ENCODE peak calls at places on chromosomes 4 and X, in eight cellular contexts. P is mesothelial cell of epicardium, U is esophagus squamous epithelium, F is osteocyte, B is choroid plexus epithelial cell, D is B cell, Z is cardiac muscle cell, G is progenitor cell of endocrine pancreas. O is an unnamed sample.

GRCh38 chr4:40462326-40462725 is 127.2 kb downstream of the CHRNA9 start:
- DNase-seq in P (no peak), U (no peak), F (no peak), B (no peak), D (peak), Z (no peak), G (no peak), O (no peak)

GRCh38 chr4:69881173-69881773 is 21.3 kb upstream of the SULT1E1 start:
- DNase-seq in P (no peak), U (no peak), F (no peak), B (peak), D (peak), Z (peak), G (no peak), O (peak)

GRCh38 chr4:144645621-144646522 is at the start of gene HHIP:
- DNase-seq in P (peak), U (no peak), F (peak), B (peak), D (peak), Z (peak), G (peak), O (no peak)

GRCh38 chr4:177032341-177032740 is 239.6 kb upstream of the VEGFC start:
- DNase-seq in P (no peak), U (no peak), F (no peak), B (no peak), D (no peak), Z (peak), G (no peak), O (no peak)

GRCh38 chr4:1010522-1011021 is 854 bp upstream of the FGFRL1 start:
- DNase-seq in P (peak), U (peak), F (no peak), B (peak), D (peak), Z (peak), G (no peak), O (peak)

GRCh38 chrX:41491267-41492004 is 44.3 kb downstream of the NYX start:
- DNase-seq in P (no peak), U (no peak), F (no peak), B (peak), D (no peak), Z (peak), G (no peak), O (peak)

GRCh38 chr4:114941522-114941921 is 171.9 kb downstream of the NDST4 start:
- DNase-seq in P (no peak), U (no peak), F (no peak), B (no peak), D (no peak), Z (no peak), G (no peak), O (no peak)

GRCh38 chr4:118765399-118765798 is 70.5 kb downstream of the SEC24D start:
- DNase-seq in P (no peak), U (no peak), F (no peak), B (peak), D (no peak), Z (peak), G (no peak), O (peak)

GRCh38 chrX:149032449-149032848 is 472.7 kb downstream of the IDS start:
- DNase-seq in P (no peak), U (no peak), F (no peak), B (no peak), D (no peak), Z (no peak), G (no peak), O (no peak)

GRCh38 chrX:134692233-134692632 is 34.0 kb upstream of the PLAC1 start:
- DNase-seq in P (no peak), U (no peak), F (no peak), B (no peak), D (no peak), Z (no peak), G (no peak), O (no peak)

GRCh38 chrX:116749943-116750342 is 287.2 kb upstream of the CT83 start:
- DNase-seq in P (no peak), U (no peak), F (no peak), B (no peak), D (no peak), Z (no peak), G (no peak), O (no peak)

GRCh38 chrX:68490644-68491043 is 8.2 kb upstream of the YIPF6 start:
- DNase-seq in P (no peak), U (no peak), F (no peak), B (peak), D (no peak), Z (peak), G (no peak), O (no peak)

GRCh38 chr4:125303821-125304220 is 10.9 kb upstream of the FAT4 start:
- DNase-seq in P (no peak), U (no peak), F (no peak), B (no peak), D (no peak), Z (no peak), G (no peak), O (no peak)

GRCh38 chr4:18198653-18199052 is 177.1 kb upstream of the LCORL start:
- DNase-seq in P (no peak), U (no peak), F (no peak), B (no peak), D (no peak), Z (no peak), G (no peak), O (no peak)

GRCh38 chr4:13455411-13455810 is 28.7 kb downstream of the RAB28 start:
- DNase-seq in P (no peak), U (no peak), F (no peak), B (peak), D (no peak), Z (no peak), G (no peak), O (no peak)

GRCh38 chrX:81708506-81708905 is 506.6 kb downstream of the SH3BGRL start:
- DNase-seq in P (no peak), U (no peak), F (no peak), B (no peak), D (no peak), Z (no peak), G (no peak), O (no peak)

GRCh38 chr4:165974647-165975335 is 101.8 kb downstream of the TLL1 start:
- DNase-seq in P (no peak), U (no peak), F (no peak), B (no peak), D (no peak), Z (peak), G (no peak), O (no peak)

GRCh38 chr4:168710353-168710946 is 213.6 kb downstream of the PALLD start:
- DNase-seq in P (no peak), U (no peak), F (no peak), B (peak), D (no peak), Z (peak), G (no peak), O (peak)

GRCh38 chrX:146241902-146242301 is 424.3 kb downstream of the SLITRK2 start:
- DNase-seq in P (no peak), U (no peak), F (no peak), B (no peak), D (no peak), Z (no peak), G (no peak), O (no peak)

DNA sequence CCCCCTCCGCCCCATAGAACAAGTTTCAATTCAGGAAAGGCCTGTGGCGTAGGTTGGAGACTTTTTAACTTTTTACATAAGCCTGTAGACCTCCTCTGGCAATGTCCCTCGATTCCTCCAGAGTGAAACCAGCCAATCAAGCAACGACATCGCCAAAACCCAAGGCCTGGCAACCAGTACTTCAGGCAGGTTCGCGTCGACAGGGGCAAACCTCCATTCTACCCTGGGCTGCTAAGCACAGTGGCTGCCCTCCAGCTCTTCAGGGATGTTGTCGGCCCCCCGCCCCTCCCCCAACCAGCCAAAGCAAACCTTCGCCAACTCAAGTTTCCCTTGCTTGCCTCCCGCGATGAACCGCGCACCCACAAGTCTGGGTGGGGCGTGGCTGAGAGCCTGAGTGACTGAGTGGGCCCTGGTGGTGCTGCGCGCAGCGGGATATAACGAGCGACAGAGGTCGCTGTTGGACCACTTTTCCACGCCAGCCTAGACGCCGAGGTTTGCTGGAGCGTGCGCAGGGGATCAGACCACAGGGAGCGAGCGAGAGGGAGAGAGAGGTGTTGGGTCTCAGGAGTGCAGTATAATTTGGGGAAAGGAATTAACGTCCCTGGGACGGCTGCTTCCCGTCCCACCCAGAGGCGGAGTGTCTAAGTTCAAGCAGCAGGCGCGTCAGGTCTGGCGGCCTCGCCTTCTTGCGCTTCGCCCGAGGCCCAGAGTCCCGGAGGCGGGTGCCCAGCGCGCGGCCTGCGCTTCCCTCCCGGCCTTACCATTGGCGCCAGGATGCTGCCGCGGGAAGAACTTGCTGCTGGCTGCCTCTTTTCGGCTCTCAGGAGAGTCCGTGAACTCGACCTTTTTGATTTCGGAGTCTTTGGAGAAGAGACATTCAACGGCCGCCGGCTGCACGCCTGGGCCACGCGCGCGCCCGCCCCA is 9.0 kb upstream of the PITX2 start:
- DNase-seq in P (peak), U (no peak), F (no peak), B (peak), D (peak), Z (peak), G (peak), O (peak)
- TF ChIP-seq CTCF in P (peak), U (peak), F (peak), B (peak), D (no peak), Z (peak), G (peak), O (peak)

DNA sequence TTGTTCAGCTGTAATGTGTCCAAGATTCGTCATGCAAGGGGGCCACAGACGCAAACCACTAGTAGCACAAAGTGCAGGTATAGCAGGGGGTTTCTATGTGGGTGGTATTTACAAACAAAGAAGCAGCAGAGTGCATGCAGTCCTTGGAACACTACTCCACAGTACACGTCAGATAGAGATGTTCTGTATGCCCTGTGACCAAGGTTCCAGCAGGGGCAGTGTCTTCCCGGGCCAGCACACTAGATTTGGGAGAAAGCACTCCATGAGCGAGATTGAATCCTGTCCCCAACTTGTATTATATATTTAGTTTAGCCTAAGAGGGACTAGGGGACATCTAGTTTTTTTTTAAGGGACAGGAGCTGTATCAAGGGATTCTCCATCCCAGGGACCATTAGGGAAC is 54.4 kb upstream of the ESX1 start:
- DNase-seq in P (no peak), U (no peak), F (no peak), B (no peak), D (no peak), Z (no peak), G (no peak), O (no peak)
- TF ChIP-seq CTCF in P (no peak), U (no peak), F (no peak), B (peak), D (no peak), Z (peak), G (peak), O (no peak)

GRCh38 chrX:53714580-53715335 is 28.2 kb upstream of the HUWE1 start:
- DNase-seq in P (no peak), U (no peak), F (no peak), B (peak), D (peak), Z (peak), G (no peak), O (no peak)
- TF ChIP-seq CTCF in P (no peak), U (no peak), F (no peak), B (peak), D (no peak), Z (no peak), G (no peak), O (no peak)

DNA sequence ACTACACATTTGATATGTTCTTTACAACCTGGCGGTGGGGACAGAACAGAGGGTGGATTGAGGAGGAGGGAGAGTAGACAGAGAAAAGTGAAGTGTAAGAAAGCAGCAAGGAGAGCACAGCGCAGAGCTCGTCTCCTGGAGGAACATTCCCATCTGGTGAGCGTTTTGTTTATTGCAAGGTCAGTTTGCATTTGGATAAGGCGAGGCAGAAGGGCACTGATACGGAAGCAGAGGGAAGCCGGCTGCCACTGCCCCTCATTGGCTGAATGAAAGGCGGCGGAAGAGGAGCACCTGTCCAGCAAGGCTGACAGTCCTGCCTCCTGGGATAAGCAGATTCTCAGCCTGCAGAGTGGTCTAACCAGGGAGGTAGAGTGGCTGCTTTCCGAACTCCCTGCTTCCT is 83.2 kb downstream of the GPR143 start:
- DNase-seq in P (no peak), U (no peak), F (no peak), B (peak), D (no peak), Z (peak), G (no peak), O (no peak)
- TF ChIP-seq CTCF in P (no peak), U (no peak), F (peak), B (peak), D (no peak), Z (peak), G (peak), O (peak)

DNA sequence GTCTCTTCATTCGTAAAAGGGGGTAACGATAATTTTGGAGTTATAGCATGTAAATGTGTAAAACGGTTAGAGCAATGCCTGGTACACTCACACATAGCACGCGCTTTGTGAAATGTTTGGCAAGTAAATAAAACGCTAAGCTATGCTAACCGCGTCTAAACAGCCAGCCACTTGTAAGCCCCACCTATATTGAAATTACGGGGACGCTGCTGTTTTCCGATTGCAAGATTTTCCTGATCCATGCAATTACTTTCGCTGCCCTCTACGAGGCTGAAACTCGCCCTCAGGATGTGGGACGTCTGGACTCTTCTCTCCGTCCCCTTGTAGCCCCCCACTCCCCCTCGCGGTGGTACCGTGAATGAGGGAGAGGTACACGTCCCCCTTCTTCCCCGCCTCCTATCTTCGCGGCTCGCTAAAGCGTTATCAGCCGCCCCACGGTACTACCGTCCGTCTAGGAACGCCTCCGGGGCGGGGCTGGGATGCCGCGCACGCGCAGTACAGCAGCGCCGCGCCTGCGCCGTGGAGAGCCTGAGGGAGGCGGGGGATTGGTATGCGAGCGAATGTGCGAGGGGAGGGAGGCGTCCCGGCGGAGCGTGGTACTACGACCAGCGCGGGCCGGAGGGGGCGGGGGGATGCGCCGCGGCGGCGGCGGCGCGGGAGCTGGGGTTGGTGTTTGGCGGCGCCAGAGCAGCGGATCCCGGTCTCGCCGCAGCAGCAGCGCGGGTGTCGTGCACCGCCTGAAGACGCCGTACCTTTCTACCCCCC is at the start of gene STIM2:
- DNase-seq in P (peak), U (peak), F (peak), B (peak), D (peak), Z (peak), G (peak), O (peak)
- TF ChIP-seq CTCF in P (peak), U (peak), F (peak), B (peak), D (peak), Z (peak), G (peak), O (peak)

GRCh38 chr4:28443786-28444412 is 1583.3 kb downstream of the STIM2 start:
- DNase-seq in P (no peak), U (no peak), F (no peak), B (no peak), D (no peak), Z (no peak), G (no peak), O (no peak)
- TF ChIP-seq CTCF in P (no peak), U (no peak), F (no peak), B (no peak), D (no peak), Z (no peak), G (no peak), O (no peak)

DNA sequence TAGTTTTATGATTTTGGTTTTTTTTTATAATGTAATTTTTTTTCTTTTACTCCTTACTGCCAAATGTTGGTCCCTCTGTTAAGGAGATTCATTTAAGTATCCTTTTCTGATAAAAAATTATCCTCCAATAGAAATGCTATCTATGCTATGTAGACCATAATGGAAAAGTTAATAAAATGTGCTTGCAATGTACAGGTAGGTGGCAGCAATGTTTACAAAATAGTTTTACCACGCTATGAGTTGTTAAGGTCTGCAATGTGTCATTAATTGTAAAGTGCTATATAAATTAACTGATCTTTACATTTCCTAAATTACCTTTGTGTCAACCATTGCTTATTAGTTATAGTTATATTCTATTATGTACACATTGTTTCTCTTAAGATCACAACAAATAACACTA is 3.8 kb upstream of the CENPC start:
- DNase-seq in P (no peak), U (no peak), F (no peak), B (peak), D (peak), Z (peak), G (no peak), O (no peak)
- TF ChIP-seq CTCF in P (no peak), U (peak), F (peak), B (peak), D (peak), Z (peak), G (peak), O (peak)

O was measured in AG09319.